ENCODE peak calls at places on chromosomes 3 and 15, in nine cellular contexts. H is T-cell; Z is ELF-1; S is astrocyte of the spinal cord; T is neural crest cell; Q is stimulated activated naive CD8-positive, alpha-beta T cell treated with anti-CD3 and anti-CD28 coated beads, Interleukin-15, amount 100 ng/mL, for 72 hours; A is posterior vena cava; Y is cerebellar nuclear complex; E is Right ventricle myocardium inferior. W is an unnamed sample.

GRCh38 chr3:32437898-32438297 is 46.2 kb downstream of the CMTM7 start:
- DNase-seq in H (no peak), Z (no peak), S (no peak), T (no peak), Q (no peak), A (no peak), Y (no peak), E (no peak), W (no peak)

GRCh38 chr15:38164061-38164460 is 88.6 kb upstream of the SPRED1 start:
- DNase-seq in H (no peak), Z (no peak), S (no peak), T (no peak), Q (no peak), A (no peak), Y (no peak), E (no peak), W (no peak)

GRCh38 chr3:173065543-173065970 is 75.5 kb downstream of the SPATA16 start:
- DNase-seq in H (no peak), Z (peak; percentile 84), S (peak; percentile 29), T (no peak), Q (no peak), A (no peak), Y (no peak), E (no peak), W (no peak)

GRCh38 chr3:62084558-62084957 is 288.8 kb downstream of the FEZF2 start:
- DNase-seq in H (no peak), Z (no peak), S (peak; percentile 9), T (no peak), Q (no peak), A (no peak), Y (no peak), E (no peak), W (peak; percentile 13)

GRCh38 chr3:80889643-80890042 is 871.8 kb downstream of the GBE1 start:
- DNase-seq in H (no peak), Z (no peak), S (no peak), T (no peak), Q (no peak), A (no peak), Y (no peak), E (no peak), W (peak; percentile 39)

GRCh38 chr15:93041159-93041547 is 47.9 kb downstream of the RGMA start:
- DNase-seq in H (no peak), Z (peak; percentile 43), S (no peak), T (no peak), Q (no peak), A (peak; percentile 62), Y (no peak), E (no peak), W (no peak)

GRCh38 chr3:83317605-83318004 is 1556.2 kb upstream of the GBE1 start:
- DNase-seq in H (no peak), Z (no peak), S (no peak), T (no peak), Q (no peak), A (no peak), Y (no peak), E (no peak), W (no peak)

GRCh38 chr3:6733699-6734394 is 127.1 kb upstream of the GRM7 start:
- DNase-seq in H (no peak), Z (no peak), S (no peak), T (no peak), Q (no peak), A (no peak), Y (no peak), E (no peak), W (no peak)

GRCh38 chr3:81554805-81555204 is 206.6 kb downstream of the GBE1 start:
- DNase-seq in H (no peak), Z (no peak), S (no peak), T (no peak), Q (no peak), A (no peak), Y (no peak), E (no peak), W (peak; percentile 31)

GRCh38 chr3:98875535-98875934 is 26.0 kb downstream of the DCBLD2 start:
- DNase-seq in H (no peak), Z (no peak), S (no peak), T (no peak), Q (no peak), A (no peak), Y (no peak), E (no peak), W (no peak)